ENCODE peak calls at places on chromosomes 1 and 21, in four cellular contexts. F, W, P and B are unnamed samples.

GRCh38 chr1:178344513-178345077 is 152.2 kb downstream of the CLEC20A start:
- DNase-seq in F (no peak), P (no peak), W (no peak), B (no peak)

GRCh38 chr1:196608401-196609113 is at the start of gene KCNT2:
- DNase-seq in F (no peak), W (peak), P (no peak), B (peak)

GRCh38 chr1:115275216-115275615 is 62.8 kb downstream of the NGF start:
- DNase-seq in F (no peak), W (no peak), P (no peak), B (no peak)

GRCh38 chr1:23448846-23449245 is 24.3 kb upstream of the TCEA3 start:
- DNase-seq in W (no peak), P (no peak), F (no peak), B (no peak)

GRCh38 chr1:2548068-2548589 is 8.0 kb upstream of the TNFRSF14 start:
- DNase-seq in W (peak), F (peak), P (peak), B (peak)

GRCh38 chr1:201409440-201409839 is 10.3 kb upstream of the LAD1 start:
- DNase-seq in W (no peak), P (no peak), F (no peak), B (no peak)

GRCh38 chr1:153232553-153232952 is 15.2 kb downstream of the PRR9 start:
- DNase-seq in F (no peak), P (no peak), W (no peak), B (no peak)

GRCh38 chr21:45588086-45588825 is 46.0 kb upstream of the SLC19A1 start:
- DNase-seq in P (peak), F (no peak), W (peak), B (no peak)

GRCh38 chr1:88549536-88549935 is 134.5 kb upstream of the PKN2 start:
- DNase-seq in F (no peak), W (no peak), P (no peak), B (no peak)

GRCh38 chr1:46413596-46413985 is 19.5 kb downstream of the FAAH start:
- DNase-seq in P (no peak), F (peak), W (no peak), B (no peak)

GRCh38 chr1:160205974-160206369 is 788 bp downstream of the PEA15 start:
- DNase-seq in P (no peak), F (peak), W (peak), B (no peak)

GRCh38 chr1:60695633-60696032 is 386.7 kb upstream of the NFIA start:
- DNase-seq in F (no peak), P (no peak), W (no peak), B (no peak)

GRCh38 chr1:170929835-170930554 is 5.3 kb upstream of the MROH9 start:
- DNase-seq in F (no peak), W (no peak), P (no peak), B (peak)

GRCh38 chr1:213606252-213606820 is 381.4 kb upstream of the PROX1 start:
- DNase-seq in P (no peak), F (no peak), W (no peak), B (no peak)

GRCh38 chr1:85707990-85708825 is at the start of gene ZNHIT6:
- DNase-seq in P (peak), W (peak), F (peak), B (peak)

GRCh38 chr1:109370712-109371270 is 26.9 kb downstream of the SORT1 start:
- DNase-seq in W (no peak), F (no peak), P (no peak), B (no peak)

GRCh38 chr1:54297596-54298283 is 97.8 kb downstream of the MRPL37 start:
- DNase-seq in F (no peak), P (no peak), W (no peak), B (no peak)

GRCh38 chr1:186535388-186536133 is 74.6 kb upstream of the PDC start:
- DNase-seq in P (no peak), F (no peak), W (no peak), B (no peak)

GRCh38 chr1:31787261-31787660 is 23.1 kb upstream of the ADGRB2 start:
- DNase-seq in P (no peak), F (no peak), W (peak), B (no peak)

GRCh38 chr1:26838474-26839338 is 12.2 kb downstream of the ZDHHC18 start:
- DNase-seq in F (peak), P (no peak), W (no peak), B (no peak)

GRCh38 chr1:168706376-168706995 is 22.5 kb downstream of the DPT start:
- DNase-seq in P (no peak), F (no peak), W (no peak), B (no peak)

GRCh38 chr1:182939413-182939812 is 13.6 kb downstream of the SHCBP1L start:
- DNase-seq in W (no peak), P (no peak), F (no peak), B (no peak)

GRCh38 chr1:62436039-62436465 is 797 bp upstream of the USP1 start:
- DNase-seq in P (peak), F (peak), W (no peak), B (peak)

GRCh38 chr1:159867322-159868064 is 5.0 kb upstream of the VSIG8 start:
- DNase-seq in W (peak), F (no peak), P (peak), B (peak)

GRCh38 chr21:21722736-21723135 is 724.5 kb downstream of the NCAM2 start:
- DNase-seq in F (no peak), W (no peak), P (no peak), B (no peak)

GRCh38 chr1:190084552-190084951 is 393.1 kb downstream of the BRINP3 start:
- DNase-seq in F (no peak), W (no peak), P (no peak), B (no peak)

GRCh38 chr1:57839488-57839887 is 415.6 kb upstream of the DAB1 start:
- DNase-seq in P (no peak), W (no peak), F (no peak), B (no peak)

GRCh38 chr1:19154876-19155275 is 55.2 kb downstream of the UBR4 start:
- DNase-seq in W (no peak), F (no peak), P (no peak), B (no peak)

GRCh38 chr1:204560590-204560989 is 44.4 kb downstream of the MDM4 start:
- DNase-seq in P (no peak), F (no peak), W (no peak), B (no peak)